ENCODE peak calls at places on chromosomes 3 and 15, in five cellular contexts. One of them, this sample, is unnamed.

GRCh38 chr3:120198305-120198878 is 86.6 kb downstream of the GPR156 start:
- DNase-seq in T-helper 1 cell: no peak
- DNase-seq in stimulated activated CD8-positive, alpha-beta memory T cell treated with anti-CD3 and anti-CD28 coated beads, Interleukin-15, amount 100 ng/mL, for 24 hours: no peak
- DNase-seq in SW 1271: peak; percentile 29
- DNase-seq in OCI-LY7: peak; percentile 13
- DNase-seq in this sample: peak; percentile 51

GRCh38 chr3:11604139-11604895 is 39.4 kb downstream of the VGLL4 start:
- DNase-seq in T-helper 1 cell: no peak
- DNase-seq in stimulated activated CD8-positive, alpha-beta memory T cell treated with anti-CD3 and anti-CD28 coated beads, Interleukin-15, amount 100 ng/mL, for 24 hours: no peak
- DNase-seq in SW 1271: no peak
- DNase-seq in OCI-LY7: peak; percentile 85
- DNase-seq in this sample: peak; percentile 85

GRCh38 chr15:52464040-52464439 is 64.6 kb downstream of the MYO5A start:
- DNase-seq in T-helper 1 cell: peak; percentile 9
- DNase-seq in stimulated activated CD8-positive, alpha-beta memory T cell treated with anti-CD3 and anti-CD28 coated beads, Interleukin-15, amount 100 ng/mL, for 24 hours: no peak
- DNase-seq in SW 1271: no peak
- DNase-seq in OCI-LY7: no peak
- DNase-seq in this sample: peak; percentile 36

GRCh38 chr15:89114974-89115373 is 26.7 kb downstream of the ABHD2 start:
- DNase-seq in T-helper 1 cell: no peak
- DNase-seq in stimulated activated CD8-positive, alpha-beta memory T cell treated with anti-CD3 and anti-CD28 coated beads, Interleukin-15, amount 100 ng/mL, for 24 hours: no peak
- DNase-seq in SW 1271: no peak
- DNase-seq in OCI-LY7: no peak
- DNase-seq in this sample: no peak

GRCh38 chr15:35673093-35673573 is 127.2 kb upstream of the DPH6 start:
- DNase-seq in T-helper 1 cell: no peak
- DNase-seq in stimulated activated CD8-positive, alpha-beta memory T cell treated with anti-CD3 and anti-CD28 coated beads, Interleukin-15, amount 100 ng/mL, for 24 hours: no peak
- DNase-seq in SW 1271: no peak
- DNase-seq in OCI-LY7: no peak
- DNase-seq in this sample: no peak

GRCh38 chr3:4754180-4755086 is 224.8 kb upstream of the BHLHE40 start:
- DNase-seq in T-helper 1 cell: no peak
- DNase-seq in stimulated activated CD8-positive, alpha-beta memory T cell treated with anti-CD3 and anti-CD28 coated beads, Interleukin-15, amount 100 ng/mL, for 24 hours: no peak
- DNase-seq in SW 1271: no peak
- DNase-seq in OCI-LY7: no peak
- DNase-seq in this sample: no peak

GRCh38 chr15:85583404-85584390 is 203.3 kb downstream of the AKAP13 start:
- DNase-seq in T-helper 1 cell: no peak
- DNase-seq in stimulated activated CD8-positive, alpha-beta memory T cell treated with anti-CD3 and anti-CD28 coated beads, Interleukin-15, amount 100 ng/mL, for 24 hours: no peak
- DNase-seq in SW 1271: no peak
- DNase-seq in OCI-LY7: peak; percentile 77
- DNase-seq in this sample: peak; percentile 54

GRCh38 chr3:180630360-180630759 is 28.4 kb downstream of the TTC14 start:
- DNase-seq in T-helper 1 cell: no peak
- DNase-seq in stimulated activated CD8-positive, alpha-beta memory T cell treated with anti-CD3 and anti-CD28 coated beads, Interleukin-15, amount 100 ng/mL, for 24 hours: no peak
- DNase-seq in SW 1271: no peak
- DNase-seq in OCI-LY7: no peak
- DNase-seq in this sample: no peak

GRCh38 chr3:64501298-64501906 is 186.4 kb downstream of the ADAMTS9 start:
- DNase-seq in T-helper 1 cell: no peak
- DNase-seq in stimulated activated CD8-positive, alpha-beta memory T cell treated with anti-CD3 and anti-CD28 coated beads, Interleukin-15, amount 100 ng/mL, for 24 hours: no peak
- DNase-seq in SW 1271: no peak
- DNase-seq in OCI-LY7: no peak
- DNase-seq in this sample: no peak

GRCh38 chr3:89955141-89955540 is 847.7 kb downstream of the EPHA3 start:
- DNase-seq in T-helper 1 cell: no peak
- DNase-seq in stimulated activated CD8-positive, alpha-beta memory T cell treated with anti-CD3 and anti-CD28 coated beads, Interleukin-15, amount 100 ng/mL, for 24 hours: no peak
- DNase-seq in SW 1271: no peak
- DNase-seq in OCI-LY7: no peak
- DNase-seq in this sample: no peak

GRCh38 chr3:123559040-123559861 is 25.6 kb downstream of the HACD2 start:
- DNase-seq in T-helper 1 cell: peak; percentile 13
- DNase-seq in stimulated activated CD8-positive, alpha-beta memory T cell treated with anti-CD3 and anti-CD28 coated beads, Interleukin-15, amount 100 ng/mL, for 24 hours: no peak
- DNase-seq in SW 1271: peak; percentile 16
- DNase-seq in OCI-LY7: peak; percentile 66
- DNase-seq in this sample: peak; percentile 85

GRCh38 chr15:77508541-77509505 is 88.1 kb downstream of the HMG20A start:
- DNase-seq in T-helper 1 cell: no peak
- DNase-seq in stimulated activated CD8-positive, alpha-beta memory T cell treated with anti-CD3 and anti-CD28 coated beads, Interleukin-15, amount 100 ng/mL, for 24 hours: no peak
- DNase-seq in SW 1271: no peak
- DNase-seq in OCI-LY7: no peak
- DNase-seq in this sample: no peak

GRCh38 chr3:12893247-12893646 is 51.9 kb upstream of the RPL32 start:
- DNase-seq in T-helper 1 cell: no peak
- DNase-seq in stimulated activated CD8-positive, alpha-beta memory T cell treated with anti-CD3 and anti-CD28 coated beads, Interleukin-15, amount 100 ng/mL, for 24 hours: no peak
- DNase-seq in SW 1271: no peak
- DNase-seq in OCI-LY7: no peak
- DNase-seq in this sample: no peak

GRCh38 chr15:75206006-75206405 is 4.3 kb downstream of the C15orf39 start:
- DNase-seq in T-helper 1 cell: no peak
- DNase-seq in stimulated activated CD8-positive, alpha-beta memory T cell treated with anti-CD3 and anti-CD28 coated beads, Interleukin-15, amount 100 ng/mL, for 24 hours: no peak
- DNase-seq in SW 1271: no peak
- DNase-seq in OCI-LY7: no peak
- DNase-seq in this sample: no peak

GRCh38 chr3:142595581-142595950 is 627 bp upstream of the PLS1 start:
- DNase-seq in T-helper 1 cell: no peak
- DNase-seq in stimulated activated CD8-positive, alpha-beta memory T cell treated with anti-CD3 and anti-CD28 coated beads, Interleukin-15, amount 100 ng/mL, for 24 hours: no peak
- DNase-seq in SW 1271: peak; percentile 18
- DNase-seq in OCI-LY7: peak; percentile 23
- DNase-seq in this sample: no peak

GRCh38 chr3:185421577-185422232 is 58.8 kb downstream of the MAP3K13 start:
- DNase-seq in T-helper 1 cell: no peak
- DNase-seq in stimulated activated CD8-positive, alpha-beta memory T cell treated with anti-CD3 and anti-CD28 coated beads, Interleukin-15, amount 100 ng/mL, for 24 hours: no peak
- DNase-seq in SW 1271: no peak
- DNase-seq in OCI-LY7: peak; percentile 46
- DNase-seq in this sample: no peak

GRCh38 chr3:182484682-182485081 is 308.6 kb upstream of the ATP11B start:
- DNase-seq in T-helper 1 cell: no peak
- DNase-seq in stimulated activated CD8-positive, alpha-beta memory T cell treated with anti-CD3 and anti-CD28 coated beads, Interleukin-15, amount 100 ng/mL, for 24 hours: no peak
- DNase-seq in SW 1271: no peak
- DNase-seq in OCI-LY7: no peak
- DNase-seq in this sample: no peak

GRCh38 chr3:50245251-50245745 is 9.3 kb downstream of the GNAI2 start:
- DNase-seq in T-helper 1 cell: no peak
- DNase-seq in stimulated activated CD8-positive, alpha-beta memory T cell treated with anti-CD3 and anti-CD28 coated beads, Interleukin-15, amount 100 ng/mL, for 24 hours: no peak
- DNase-seq in SW 1271: no peak
- DNase-seq in OCI-LY7: no peak
- DNase-seq in this sample: no peak

GRCh38 chr3:185351371-185351770 is 11.6 kb upstream of the MAP3K13 start:
- DNase-seq in T-helper 1 cell: no peak
- DNase-seq in stimulated activated CD8-positive, alpha-beta memory T cell treated with anti-CD3 and anti-CD28 coated beads, Interleukin-15, amount 100 ng/mL, for 24 hours: no peak
- DNase-seq in SW 1271: no peak
- DNase-seq in OCI-LY7: no peak
- DNase-seq in this sample: no peak

GRCh38 chr3:49872801-49873281 is 3.1 kb upstream of the CAMKV start:
- DNase-seq in T-helper 1 cell: no peak
- DNase-seq in stimulated activated CD8-positive, alpha-beta memory T cell treated with anti-CD3 and anti-CD28 coated beads, Interleukin-15, amount 100 ng/mL, for 24 hours: no peak
- DNase-seq in SW 1271: no peak
- DNase-seq in OCI-LY7: no peak
- DNase-seq in this sample: peak; percentile 65

GRCh38 chr15:90620379-90621134 is 90.8 kb downstream of the CRTC3 start:
- DNase-seq in T-helper 1 cell: peak; percentile 10
- DNase-seq in stimulated activated CD8-positive, alpha-beta memory T cell treated with anti-CD3 and anti-CD28 coated beads, Interleukin-15, amount 100 ng/mL, for 24 hours: no peak
- DNase-seq in SW 1271: no peak
- DNase-seq in OCI-LY7: peak; percentile 72
- DNase-seq in this sample: peak; percentile 60

GRCh38 chr3:168250415-168250861 is 154.7 kb upstream of the GOLIM4 start:
- DNase-seq in T-helper 1 cell: no peak
- DNase-seq in stimulated activated CD8-positive, alpha-beta memory T cell treated with anti-CD3 and anti-CD28 coated beads, Interleukin-15, amount 100 ng/mL, for 24 hours: no peak
- DNase-seq in SW 1271: no peak
- DNase-seq in OCI-LY7: no peak
- DNase-seq in this sample: no peak

GRCh38 chr15:85504739-85505676 is 124.6 kb downstream of the AKAP13 start:
- DNase-seq in T-helper 1 cell: peak; percentile 46
- DNase-seq in stimulated activated CD8-positive, alpha-beta memory T cell treated with anti-CD3 and anti-CD28 coated beads, Interleukin-15, amount 100 ng/mL, for 24 hours: no peak
- DNase-seq in SW 1271: peak; percentile 38
- DNase-seq in OCI-LY7: peak; percentile 78
- DNase-seq in this sample: peak; percentile 87

GRCh38 chr3:141052570-141053069 is 1.5 kb downstream of the SPSB4 start:
- DNase-seq in T-helper 1 cell: no peak
- DNase-seq in stimulated activated CD8-positive, alpha-beta memory T cell treated with anti-CD3 and anti-CD28 coated beads, Interleukin-15, amount 100 ng/mL, for 24 hours: no peak
- DNase-seq in SW 1271: no peak
- DNase-seq in OCI-LY7: no peak
- DNase-seq in this sample: no peak

GRCh38 chr3:62149962-62150361 is 223.4 kb downstream of the FEZF2 start:
- DNase-seq in T-helper 1 cell: no peak
- DNase-seq in stimulated activated CD8-positive, alpha-beta memory T cell treated with anti-CD3 and anti-CD28 coated beads, Interleukin-15, amount 100 ng/mL, for 24 hours: no peak
- DNase-seq in SW 1271: no peak
- DNase-seq in OCI-LY7: no peak
- DNase-seq in this sample: no peak

GRCh38 chr15:50819344-50819743 is 53.8 kb upstream of the SPPL2A start:
- DNase-seq in T-helper 1 cell: no peak
- DNase-seq in stimulated activated CD8-positive, alpha-beta memory T cell treated with anti-CD3 and anti-CD28 coated beads, Interleukin-15, amount 100 ng/mL, for 24 hours: no peak
- DNase-seq in SW 1271: no peak
- DNase-seq in OCI-LY7: no peak
- DNase-seq in this sample: no peak

GRCh38 chr15:48765007-48765406 is 45.9 kb downstream of the CEP152 start:
- DNase-seq in T-helper 1 cell: no peak
- DNase-seq in stimulated activated CD8-positive, alpha-beta memory T cell treated with anti-CD3 and anti-CD28 coated beads, Interleukin-15, amount 100 ng/mL, for 24 hours: no peak
- DNase-seq in SW 1271: no peak
- DNase-seq in OCI-LY7: no peak
- DNase-seq in this sample: no peak

GRCh38 chr3:142035308-142035922 is 113.9 kb downstream of the TFDP2 start:
- DNase-seq in T-helper 1 cell: no peak
- DNase-seq in stimulated activated CD8-positive, alpha-beta memory T cell treated with anti-CD3 and anti-CD28 coated beads, Interleukin-15, amount 100 ng/mL, for 24 hours: no peak
- DNase-seq in SW 1271: no peak
- DNase-seq in OCI-LY7: no peak
- DNase-seq in this sample: no peak

GRCh38 chr3:13135251-13135810 is 62.1 kb upstream of the IQSEC1 start:
- DNase-seq in T-helper 1 cell: no peak
- DNase-seq in stimulated activated CD8-positive, alpha-beta memory T cell treated with anti-CD3 and anti-CD28 coated beads, Interleukin-15, amount 100 ng/mL, for 24 hours: no peak
- DNase-seq in SW 1271: no peak
- DNase-seq in OCI-LY7: no peak
- DNase-seq in this sample: no peak

GRCh38 chr15:42152196-42152920 is 4.1 kb downstream of the PLA2G4F start:
- DNase-seq in T-helper 1 cell: no peak
- DNase-seq in stimulated activated CD8-positive, alpha-beta memory T cell treated with anti-CD3 and anti-CD28 coated beads, Interleukin-15, amount 100 ng/mL, for 24 hours: no peak
- DNase-seq in SW 1271: no peak
- DNase-seq in OCI-LY7: no peak
- DNase-seq in this sample: no peak

GRCh38 chr3:29515451-29515850 is 234.6 kb downstream of the RBMS3 start:
- DNase-seq in T-helper 1 cell: no peak
- DNase-seq in stimulated activated CD8-positive, alpha-beta memory T cell treated with anti-CD3 and anti-CD28 coated beads, Interleukin-15, amount 100 ng/mL, for 24 hours: no peak
- DNase-seq in SW 1271: no peak
- DNase-seq in OCI-LY7: peak; percentile 29
- DNase-seq in this sample: no peak

GRCh38 chr3:166201476-166201875 is 364.3 kb upstream of the BCHE start:
- DNase-seq in T-helper 1 cell: no peak
- DNase-seq in stimulated activated CD8-positive, alpha-beta memory T cell treated with anti-CD3 and anti-CD28 coated beads, Interleukin-15, amount 100 ng/mL, for 24 hours: no peak
- DNase-seq in SW 1271: no peak
- DNase-seq in OCI-LY7: no peak
- DNase-seq in this sample: no peak

GRCh38 chr15:60454824-60455223 is 24.1 kb downstream of the ICE2 start:
- DNase-seq in T-helper 1 cell: no peak
- DNase-seq in stimulated activated CD8-positive, alpha-beta memory T cell treated with anti-CD3 and anti-CD28 coated beads, Interleukin-15, amount 100 ng/mL, for 24 hours: no peak
- DNase-seq in SW 1271: no peak
- DNase-seq in OCI-LY7: no peak
- DNase-seq in this sample: no peak

GRCh38 chr3:40523781-40524180 is 979 bp upstream of the ZNF621 start:
- DNase-seq in T-helper 1 cell: no peak
- DNase-seq in stimulated activated CD8-positive, alpha-beta memory T cell treated with anti-CD3 and anti-CD28 coated beads, Interleukin-15, amount 100 ng/mL, for 24 hours: no peak
- DNase-seq in SW 1271: no peak
- DNase-seq in OCI-LY7: no peak
- DNase-seq in this sample: peak; percentile 47